ENCODE peak calls at places on chromosomes 2 and 18, in ten cellular contexts. One of them, this sample, is unnamed.

GRCh38 chr2:27185331-27186026 is 26.4 kb upstream of the ATRAID start:
- DNase-seq in mucosa of gallbladder: peak
- DNase-seq in NCI-H446: no peak
- DNase-seq in glutamatergic neuron: no peak
- DNase-seq in ecto neural progenitor cell: no peak
- DNase-seq in T-helper 9 cell: no peak
- DNase-seq in stimulated activated naive CD8-positive, alpha-beta T cell treated with anti-CD3 and anti-CD28 coated beads, Interleukin-15, Interleukin-2, amounts not matched to agents 100 U/mL and 50 U/mL, for 24 hours: no peak
- DNase-seq in amygdala: no peak
- DNase-seq in breast epithelium: no peak
- DNase-seq in activated naive CD4-positive, alpha-beta T cell: no peak
- DNase-seq in this sample: peak

GRCh38 chr2:137957033-137957432 is 7.2 kb upstream of the HNMT start:
- DNase-seq in mucosa of gallbladder: no peak
- DNase-seq in NCI-H446: no peak
- DNase-seq in glutamatergic neuron: no peak
- DNase-seq in ecto neural progenitor cell: no peak
- DNase-seq in T-helper 9 cell: no peak
- DNase-seq in stimulated activated naive CD8-positive, alpha-beta T cell treated with anti-CD3 and anti-CD28 coated beads, Interleukin-15, Interleukin-2, amounts not matched to agents 100 U/mL and 50 U/mL, for 24 hours: no peak
- DNase-seq in amygdala: no peak
- DNase-seq in breast epithelium: no peak
- DNase-seq in activated naive CD4-positive, alpha-beta T cell: no peak
- DNase-seq in this sample: peak

GRCh38 chr2:71923143-71923525 is 224.5 kb downstream of the CYP26B1 start:
- DNase-seq in mucosa of gallbladder: no peak
- DNase-seq in NCI-H446: no peak
- DNase-seq in glutamatergic neuron: no peak
- DNase-seq in ecto neural progenitor cell: peak
- DNase-seq in T-helper 9 cell: no peak
- DNase-seq in stimulated activated naive CD8-positive, alpha-beta T cell treated with anti-CD3 and anti-CD28 coated beads, Interleukin-15, Interleukin-2, amounts not matched to agents 100 U/mL and 50 U/mL, for 24 hours: no peak
- DNase-seq in amygdala: no peak
- DNase-seq in breast epithelium: no peak
- DNase-seq in activated naive CD4-positive, alpha-beta T cell: no peak
- DNase-seq in this sample: no peak

GRCh38 chr2:203061346-203061745 is 46.7 kb downstream of the NBEAL1 start:
- DNase-seq in mucosa of gallbladder: no peak
- DNase-seq in NCI-H446: no peak
- DNase-seq in glutamatergic neuron: no peak
- DNase-seq in ecto neural progenitor cell: no peak
- DNase-seq in T-helper 9 cell: no peak
- DNase-seq in stimulated activated naive CD8-positive, alpha-beta T cell treated with anti-CD3 and anti-CD28 coated beads, Interleukin-15, Interleukin-2, amounts not matched to agents 100 U/mL and 50 U/mL, for 24 hours: no peak
- DNase-seq in amygdala: no peak
- DNase-seq in breast epithelium: no peak
- DNase-seq in activated naive CD4-positive, alpha-beta T cell: no peak
- DNase-seq in this sample: no peak

GRCh38 chr2:66364495-66364992 is 70.4 kb upstream of the MEIS1 start:
- DNase-seq in mucosa of gallbladder: peak
- DNase-seq in NCI-H446: no peak
- DNase-seq in glutamatergic neuron: peak
- DNase-seq in ecto neural progenitor cell: no peak
- DNase-seq in T-helper 9 cell: no peak
- DNase-seq in stimulated activated naive CD8-positive, alpha-beta T cell treated with anti-CD3 and anti-CD28 coated beads, Interleukin-15, Interleukin-2, amounts not matched to agents 100 U/mL and 50 U/mL, for 24 hours: no peak
- DNase-seq in amygdala: no peak
- DNase-seq in breast epithelium: no peak
- DNase-seq in activated naive CD4-positive, alpha-beta T cell: no peak
- DNase-seq in this sample: peak

GRCh38 chr2:195532628-195533271 is 124.3 kb upstream of the SLC39A10 start:
- DNase-seq in mucosa of gallbladder: no peak
- DNase-seq in NCI-H446: no peak
- DNase-seq in glutamatergic neuron: no peak
- DNase-seq in ecto neural progenitor cell: no peak
- DNase-seq in T-helper 9 cell: no peak
- DNase-seq in stimulated activated naive CD8-positive, alpha-beta T cell treated with anti-CD3 and anti-CD28 coated beads, Interleukin-15, Interleukin-2, amounts not matched to agents 100 U/mL and 50 U/mL, for 24 hours: no peak
- DNase-seq in amygdala: no peak
- DNase-seq in breast epithelium: no peak
- DNase-seq in activated naive CD4-positive, alpha-beta T cell: no peak
- DNase-seq in this sample: no peak

GRCh38 chr2:100707016-100707947 is 112.7 kb upstream of the NPAS2 start:
- DNase-seq in mucosa of gallbladder: no peak
- DNase-seq in NCI-H446: no peak
- DNase-seq in glutamatergic neuron: no peak
- DNase-seq in ecto neural progenitor cell: no peak
- DNase-seq in T-helper 9 cell: no peak
- DNase-seq in stimulated activated naive CD8-positive, alpha-beta T cell treated with anti-CD3 and anti-CD28 coated beads, Interleukin-15, Interleukin-2, amounts not matched to agents 100 U/mL and 50 U/mL, for 24 hours: no peak
- DNase-seq in amygdala: no peak
- DNase-seq in breast epithelium: no peak
- DNase-seq in activated naive CD4-positive, alpha-beta T cell: no peak
- DNase-seq in this sample: no peak

GRCh38 chr2:219458996-219459395 is 24.4 kb downstream of the SPEG start:
- DNase-seq in mucosa of gallbladder: no peak
- DNase-seq in NCI-H446: no peak
- DNase-seq in glutamatergic neuron: no peak
- DNase-seq in ecto neural progenitor cell: no peak
- DNase-seq in T-helper 9 cell: no peak
- DNase-seq in stimulated activated naive CD8-positive, alpha-beta T cell treated with anti-CD3 and anti-CD28 coated beads, Interleukin-15, Interleukin-2, amounts not matched to agents 100 U/mL and 50 U/mL, for 24 hours: no peak
- DNase-seq in amygdala: no peak
- DNase-seq in breast epithelium: no peak
- DNase-seq in activated naive CD4-positive, alpha-beta T cell: no peak
- DNase-seq in this sample: no peak

GRCh38 chr18:24447961-24448360 is 12.5 kb upstream of the HRH4 start:
- DNase-seq in mucosa of gallbladder: no peak
- DNase-seq in NCI-H446: no peak
- DNase-seq in glutamatergic neuron: no peak
- DNase-seq in ecto neural progenitor cell: no peak
- DNase-seq in T-helper 9 cell: no peak
- DNase-seq in stimulated activated naive CD8-positive, alpha-beta T cell treated with anti-CD3 and anti-CD28 coated beads, Interleukin-15, Interleukin-2, amounts not matched to agents 100 U/mL and 50 U/mL, for 24 hours: no peak
- DNase-seq in amygdala: no peak
- DNase-seq in breast epithelium: no peak
- DNase-seq in activated naive CD4-positive, alpha-beta T cell: no peak
- DNase-seq in this sample: no peak

GRCh38 chr2:112029164-112029563 is 25.9 kb upstream of the TMEM87B start:
- DNase-seq in mucosa of gallbladder: no peak
- DNase-seq in NCI-H446: no peak
- DNase-seq in glutamatergic neuron: no peak
- DNase-seq in ecto neural progenitor cell: no peak
- DNase-seq in T-helper 9 cell: no peak
- DNase-seq in stimulated activated naive CD8-positive, alpha-beta T cell treated with anti-CD3 and anti-CD28 coated beads, Interleukin-15, Interleukin-2, amounts not matched to agents 100 U/mL and 50 U/mL, for 24 hours: no peak
- DNase-seq in amygdala: no peak
- DNase-seq in breast epithelium: no peak
- DNase-seq in activated naive CD4-positive, alpha-beta T cell: no peak
- DNase-seq in this sample: no peak

GRCh38 chr2:100919316-100919715 is 82.8 kb upstream of the RPL31 start:
- DNase-seq in mucosa of gallbladder: no peak
- DNase-seq in NCI-H446: no peak
- DNase-seq in glutamatergic neuron: peak
- DNase-seq in ecto neural progenitor cell: no peak
- DNase-seq in T-helper 9 cell: no peak
- DNase-seq in stimulated activated naive CD8-positive, alpha-beta T cell treated with anti-CD3 and anti-CD28 coated beads, Interleukin-15, Interleukin-2, amounts not matched to agents 100 U/mL and 50 U/mL, for 24 hours: peak
- DNase-seq in amygdala: no peak
- DNase-seq in breast epithelium: no peak
- DNase-seq in activated naive CD4-positive, alpha-beta T cell: no peak
- DNase-seq in this sample: no peak

GRCh38 chr2:145200307-145200706 is 680.4 kb upstream of the ZEB2 start:
- DNase-seq in mucosa of gallbladder: no peak
- DNase-seq in NCI-H446: no peak
- DNase-seq in glutamatergic neuron: no peak
- DNase-seq in ecto neural progenitor cell: no peak
- DNase-seq in T-helper 9 cell: no peak
- DNase-seq in stimulated activated naive CD8-positive, alpha-beta T cell treated with anti-CD3 and anti-CD28 coated beads, Interleukin-15, Interleukin-2, amounts not matched to agents 100 U/mL and 50 U/mL, for 24 hours: no peak
- DNase-seq in amygdala: peak
- DNase-seq in breast epithelium: no peak
- DNase-seq in activated naive CD4-positive, alpha-beta T cell: no peak
- DNase-seq in this sample: no peak

GRCh38 chr2:208360259-208361076 is 46.1 kb upstream of the PTH2R start:
- DNase-seq in mucosa of gallbladder: no peak
- DNase-seq in NCI-H446: no peak
- DNase-seq in glutamatergic neuron: no peak
- DNase-seq in ecto neural progenitor cell: no peak
- DNase-seq in T-helper 9 cell: no peak
- DNase-seq in stimulated activated naive CD8-positive, alpha-beta T cell treated with anti-CD3 and anti-CD28 coated beads, Interleukin-15, Interleukin-2, amounts not matched to agents 100 U/mL and 50 U/mL, for 24 hours: no peak
- DNase-seq in amygdala: no peak
- DNase-seq in breast epithelium: no peak
- DNase-seq in activated naive CD4-positive, alpha-beta T cell: no peak
- DNase-seq in this sample: no peak

GRCh38 chr18:63888473-63889190 is 1.1 kb downstream of the SERPINB2 start:
- DNase-seq in mucosa of gallbladder: no peak
- DNase-seq in NCI-H446: no peak
- DNase-seq in glutamatergic neuron: no peak
- DNase-seq in ecto neural progenitor cell: no peak
- DNase-seq in T-helper 9 cell: no peak
- DNase-seq in stimulated activated naive CD8-positive, alpha-beta T cell treated with anti-CD3 and anti-CD28 coated beads, Interleukin-15, Interleukin-2, amounts not matched to agents 100 U/mL and 50 U/mL, for 24 hours: no peak
- DNase-seq in amygdala: no peak
- DNase-seq in breast epithelium: no peak
- DNase-seq in activated naive CD4-positive, alpha-beta T cell: no peak
- DNase-seq in this sample: peak

GRCh38 chr2:8551622-8552074 is 130.2 kb upstream of the ID2 start:
- DNase-seq in mucosa of gallbladder: no peak
- DNase-seq in NCI-H446: no peak
- DNase-seq in glutamatergic neuron: no peak
- DNase-seq in ecto neural progenitor cell: no peak
- DNase-seq in T-helper 9 cell: no peak
- DNase-seq in stimulated activated naive CD8-positive, alpha-beta T cell treated with anti-CD3 and anti-CD28 coated beads, Interleukin-15, Interleukin-2, amounts not matched to agents 100 U/mL and 50 U/mL, for 24 hours: peak
- DNase-seq in amygdala: no peak
- DNase-seq in breast epithelium: no peak
- DNase-seq in activated naive CD4-positive, alpha-beta T cell: no peak
- DNase-seq in this sample: no peak

GRCh38 chr2:178392215-178392614 is 58.8 kb downstream of the PRKRA start:
- DNase-seq in mucosa of gallbladder: no peak
- DNase-seq in NCI-H446: no peak
- DNase-seq in glutamatergic neuron: no peak
- DNase-seq in ecto neural progenitor cell: no peak
- DNase-seq in T-helper 9 cell: no peak
- DNase-seq in stimulated activated naive CD8-positive, alpha-beta T cell treated with anti-CD3 and anti-CD28 coated beads, Interleukin-15, Interleukin-2, amounts not matched to agents 100 U/mL and 50 U/mL, for 24 hours: no peak
- DNase-seq in amygdala: no peak
- DNase-seq in breast epithelium: no peak
- DNase-seq in activated naive CD4-positive, alpha-beta T cell: no peak
- DNase-seq in this sample: peak

GRCh38 chr2:126774761-126775160 is 118.8 kb downstream of the GYPC start:
- DNase-seq in mucosa of gallbladder: no peak
- DNase-seq in NCI-H446: no peak
- DNase-seq in glutamatergic neuron: no peak
- DNase-seq in ecto neural progenitor cell: no peak
- DNase-seq in T-helper 9 cell: no peak
- DNase-seq in stimulated activated naive CD8-positive, alpha-beta T cell treated with anti-CD3 and anti-CD28 coated beads, Interleukin-15, Interleukin-2, amounts not matched to agents 100 U/mL and 50 U/mL, for 24 hours: no peak
- DNase-seq in amygdala: no peak
- DNase-seq in breast epithelium: peak
- DNase-seq in activated naive CD4-positive, alpha-beta T cell: no peak
- DNase-seq in this sample: no peak

GRCh38 chr2:242020196-242021004 is 150.9 kb downstream of the RTP5 start:
- DNase-seq in mucosa of gallbladder: no peak
- DNase-seq in NCI-H446: no peak
- DNase-seq in glutamatergic neuron: no peak
- DNase-seq in ecto neural progenitor cell: no peak
- DNase-seq in T-helper 9 cell: no peak
- DNase-seq in stimulated activated naive CD8-positive, alpha-beta T cell treated with anti-CD3 and anti-CD28 coated beads, Interleukin-15, Interleukin-2, amounts not matched to agents 100 U/mL and 50 U/mL, for 24 hours: no peak
- DNase-seq in amygdala: peak
- DNase-seq in breast epithelium: peak
- DNase-seq in activated naive CD4-positive, alpha-beta T cell: no peak
- DNase-seq in this sample: no peak

GRCh38 chr18:22552254-22552653 is 134.5 kb upstream of the CTAGE1 start:
- DNase-seq in mucosa of gallbladder: no peak
- DNase-seq in NCI-H446: no peak
- DNase-seq in glutamatergic neuron: no peak
- DNase-seq in ecto neural progenitor cell: no peak
- DNase-seq in T-helper 9 cell: no peak
- DNase-seq in stimulated activated naive CD8-positive, alpha-beta T cell treated with anti-CD3 and anti-CD28 coated beads, Interleukin-15, Interleukin-2, amounts not matched to agents 100 U/mL and 50 U/mL, for 24 hours: no peak
- DNase-seq in amygdala: no peak
- DNase-seq in breast epithelium: no peak
- DNase-seq in activated naive CD4-positive, alpha-beta T cell: no peak
- DNase-seq in this sample: no peak

GRCh38 chr18:8426401-8426800 is 182.8 kb upstream of the RAB12 start:
- DNase-seq in mucosa of gallbladder: no peak
- DNase-seq in NCI-H446: no peak
- DNase-seq in glutamatergic neuron: peak
- DNase-seq in ecto neural progenitor cell: no peak
- DNase-seq in T-helper 9 cell: no peak
- DNase-seq in stimulated activated naive CD8-positive, alpha-beta T cell treated with anti-CD3 and anti-CD28 coated beads, Interleukin-15, Interleukin-2, amounts not matched to agents 100 U/mL and 50 U/mL, for 24 hours: peak
- DNase-seq in amygdala: no peak
- DNase-seq in breast epithelium: no peak
- DNase-seq in activated naive CD4-positive, alpha-beta T cell: no peak
- DNase-seq in this sample: no peak

GRCh38 chr2:84924173-84925106 is 19.0 kb downstream of the TMSB10 start:
- DNase-seq in mucosa of gallbladder: no peak
- DNase-seq in NCI-H446: no peak
- DNase-seq in glutamatergic neuron: no peak
- DNase-seq in ecto neural progenitor cell: no peak
- DNase-seq in T-helper 9 cell: no peak
- DNase-seq in stimulated activated naive CD8-positive, alpha-beta T cell treated with anti-CD3 and anti-CD28 coated beads, Interleukin-15, Interleukin-2, amounts not matched to agents 100 U/mL and 50 U/mL, for 24 hours: peak
- DNase-seq in amygdala: no peak
- DNase-seq in breast epithelium: no peak
- DNase-seq in activated naive CD4-positive, alpha-beta T cell: no peak
- DNase-seq in this sample: peak

GRCh38 chr2:50529600-50530218 is 502.2 kb downstream of the NRXN1 start:
- DNase-seq in mucosa of gallbladder: no peak
- DNase-seq in NCI-H446: no peak
- DNase-seq in glutamatergic neuron: no peak
- DNase-seq in ecto neural progenitor cell: no peak
- DNase-seq in T-helper 9 cell: no peak
- DNase-seq in stimulated activated naive CD8-positive, alpha-beta T cell treated with anti-CD3 and anti-CD28 coated beads, Interleukin-15, Interleukin-2, amounts not matched to agents 100 U/mL and 50 U/mL, for 24 hours: no peak
- DNase-seq in amygdala: no peak
- DNase-seq in breast epithelium: no peak
- DNase-seq in activated naive CD4-positive, alpha-beta T cell: no peak
- DNase-seq in this sample: no peak

GRCh38 chr18:27964811-27965210 is 212.1 kb downstream of the CDH2 start:
- DNase-seq in mucosa of gallbladder: no peak
- DNase-seq in NCI-H446: no peak
- DNase-seq in glutamatergic neuron: no peak
- DNase-seq in ecto neural progenitor cell: no peak
- DNase-seq in T-helper 9 cell: no peak
- DNase-seq in stimulated activated naive CD8-positive, alpha-beta T cell treated with anti-CD3 and anti-CD28 coated beads, Interleukin-15, Interleukin-2, amounts not matched to agents 100 U/mL and 50 U/mL, for 24 hours: no peak
- DNase-seq in amygdala: no peak
- DNase-seq in breast epithelium: no peak
- DNase-seq in activated naive CD4-positive, alpha-beta T cell: no peak
- DNase-seq in this sample: no peak

GRCh38 chr18:70931942-70932814 is 643.3 kb downstream of the SOCS6 start:
- DNase-seq in mucosa of gallbladder: no peak
- DNase-seq in NCI-H446: no peak
- DNase-seq in glutamatergic neuron: no peak
- DNase-seq in ecto neural progenitor cell: no peak
- DNase-seq in T-helper 9 cell: no peak
- DNase-seq in stimulated activated naive CD8-positive, alpha-beta T cell treated with anti-CD3 and anti-CD28 coated beads, Interleukin-15, Interleukin-2, amounts not matched to agents 100 U/mL and 50 U/mL, for 24 hours: no peak
- DNase-seq in amygdala: no peak
- DNase-seq in breast epithelium: no peak
- DNase-seq in activated naive CD4-positive, alpha-beta T cell: no peak
- DNase-seq in this sample: peak

GRCh38 chr2:225041210-225041870 is 928 bp downstream of the DOCK10 start:
- DNase-seq in mucosa of gallbladder: no peak
- DNase-seq in NCI-H446: no peak
- DNase-seq in glutamatergic neuron: peak
- DNase-seq in ecto neural progenitor cell: no peak
- DNase-seq in T-helper 9 cell: peak
- DNase-seq in stimulated activated naive CD8-positive, alpha-beta T cell treated with anti-CD3 and anti-CD28 coated beads, Interleukin-15, Interleukin-2, amounts not matched to agents 100 U/mL and 50 U/mL, for 24 hours: peak
- DNase-seq in amygdala: peak
- DNase-seq in breast epithelium: no peak
- DNase-seq in activated naive CD4-positive, alpha-beta T cell: no peak
- DNase-seq in this sample: peak

GRCh38 chr2:150581717-150582472 is 94.4 kb upstream of the RND3 start:
- DNase-seq in mucosa of gallbladder: no peak
- DNase-seq in NCI-H446: no peak
- DNase-seq in glutamatergic neuron: no peak
- DNase-seq in ecto neural progenitor cell: no peak
- DNase-seq in T-helper 9 cell: no peak
- DNase-seq in stimulated activated naive CD8-positive, alpha-beta T cell treated with anti-CD3 and anti-CD28 coated beads, Interleukin-15, Interleukin-2, amounts not matched to agents 100 U/mL and 50 U/mL, for 24 hours: no peak
- DNase-seq in amygdala: no peak
- DNase-seq in breast epithelium: no peak
- DNase-seq in activated naive CD4-positive, alpha-beta T cell: no peak
- DNase-seq in this sample: no peak

GRCh38 chr2:111624401-111625156 is 259.4 kb downstream of the ANAPC1 start:
- DNase-seq in mucosa of gallbladder: no peak
- DNase-seq in NCI-H446: no peak
- DNase-seq in glutamatergic neuron: no peak
- DNase-seq in ecto neural progenitor cell: no peak
- DNase-seq in T-helper 9 cell: no peak
- DNase-seq in stimulated activated naive CD8-positive, alpha-beta T cell treated with anti-CD3 and anti-CD28 coated beads, Interleukin-15, Interleukin-2, amounts not matched to agents 100 U/mL and 50 U/mL, for 24 hours: no peak
- DNase-seq in amygdala: no peak
- DNase-seq in breast epithelium: no peak
- DNase-seq in activated naive CD4-positive, alpha-beta T cell: no peak
- DNase-seq in this sample: no peak

GRCh38 chr2:133633851-133634250 is 65.6 kb upstream of the NCKAP5 start:
- DNase-seq in mucosa of gallbladder: no peak
- DNase-seq in NCI-H446: no peak
- DNase-seq in glutamatergic neuron: no peak
- DNase-seq in ecto neural progenitor cell: no peak
- DNase-seq in T-helper 9 cell: no peak
- DNase-seq in stimulated activated naive CD8-positive, alpha-beta T cell treated with anti-CD3 and anti-CD28 coated beads, Interleukin-15, Interleukin-2, amounts not matched to agents 100 U/mL and 50 U/mL, for 24 hours: no peak
- DNase-seq in amygdala: no peak
- DNase-seq in breast epithelium: no peak
- DNase-seq in activated naive CD4-positive, alpha-beta T cell: no peak
- DNase-seq in this sample: no peak